ENCODE peak calls at places on chromosomes 7 and 10, in four cellular contexts. One of them, this sample, is unnamed.

GRCh38 chr7:38723327-38723726 is 92.2 kb upstream of the AMPH start:
- DNase-seq in lung: no peak
- DNase-seq in GM12864: no peak
- DNase-seq in cardiac fibroblast: no peak
- DNase-seq in this sample: no peak

GRCh38 chr7:48680996-48681395 is 243.4 kb upstream of the CDC14C start:
- DNase-seq in GM12864: no peak
- DNase-seq in cardiac fibroblast: no peak
- DNase-seq in lung: no peak
- DNase-seq in this sample: peak

GRCh38 chr7:98881561-98882315 is 3.4 kb downstream of the TRRAP start:
- DNase-seq in GM12864: no peak
- DNase-seq in cardiac fibroblast: no peak
- DNase-seq in lung: no peak
- DNase-seq in this sample: no peak

GRCh38 chr10:124898493-124898892 is 43.4 kb upstream of the ZRANB1 start:
- DNase-seq in GM12864: no peak
- DNase-seq in cardiac fibroblast: no peak
- DNase-seq in lung: no peak
- DNase-seq in this sample: no peak

GRCh38 chr10:59240581-59241183 is 64.2 kb downstream of the PHYHIPL start:
- DNase-seq in lung: no peak
- DNase-seq in GM12864: no peak
- DNase-seq in cardiac fibroblast: peak
- DNase-seq in this sample: peak

GRCh38 chr7:73605601-73606220 is 18.6 kb downstream of the MLXIPL start:
- DNase-seq in lung: no peak
- DNase-seq in cardiac fibroblast: no peak
- DNase-seq in GM12864: no peak
- DNase-seq in this sample: no peak

GRCh38 chr7:158050441-158051371 is 536.9 kb downstream of the PTPRN2 start:
- DNase-seq in lung: no peak
- DNase-seq in GM12864: no peak
- DNase-seq in cardiac fibroblast: no peak
- DNase-seq in this sample: no peak

GRCh38 chr7:47478926-47479791 is 102.8 kb downstream of the TNS3 start:
- DNase-seq in cardiac fibroblast: no peak
- DNase-seq in lung: no peak
- DNase-seq in GM12864: no peak
- DNase-seq in this sample: no peak

GRCh38 chr10:14481752-14482151 is 151.0 kb upstream of the FRMD4A start:
- DNase-seq in GM12864: no peak
- DNase-seq in cardiac fibroblast: no peak
- DNase-seq in lung: no peak
- DNase-seq in this sample: no peak

GRCh38 chr7:90242369-90243168 is 2.4 kb upstream of the CFAP69 start:
- DNase-seq in cardiac fibroblast: no peak
- DNase-seq in GM12864: no peak
- DNase-seq in lung: no peak
- DNase-seq in this sample: no peak

GRCh38 chr7:21939136-21939857 is 6.4 kb downstream of the CDCA7L start:
- DNase-seq in lung: peak
- DNase-seq in cardiac fibroblast: peak
- DNase-seq in GM12864: peak
- DNase-seq in this sample: peak

GRCh38 chr10:63798599-63799498 is 277.6 kb downstream of the REEP3 start:
- DNase-seq in cardiac fibroblast: peak
- DNase-seq in GM12864: no peak
- DNase-seq in lung: peak
- DNase-seq in this sample: peak

GRCh38 chr7:84291756-84292155 is 97.2 kb upstream of the SEMA3A start:
- DNase-seq in lung: no peak
- DNase-seq in cardiac fibroblast: no peak
- DNase-seq in GM12864: no peak
- DNase-seq in this sample: peak

GRCh38 chr7:82430518-82431465 is 12.8 kb downstream of the CACNA2D1 start:
- DNase-seq in cardiac fibroblast: peak
- DNase-seq in GM12864: no peak
- DNase-seq in lung: no peak
- DNase-seq in this sample: no peak

GRCh38 chr10:90969947-90970673 is 49.2 kb upstream of the ANKRD1 start:
- DNase-seq in lung: no peak
- DNase-seq in cardiac fibroblast: peak
- DNase-seq in GM12864: no peak
- DNase-seq in this sample: peak

GRCh38 chr7:155229548-155230168 is 68.0 kb upstream of the INSIG1 start:
- DNase-seq in GM12864: no peak
- DNase-seq in cardiac fibroblast: no peak
- DNase-seq in lung: no peak
- DNase-seq in this sample: no peak

GRCh38 chr7:44043902-44044301 is 600 bp upstream of the DBNL start:
- DNase-seq in cardiac fibroblast: no peak
- DNase-seq in GM12864: no peak
- DNase-seq in lung: no peak
- DNase-seq in this sample: no peak

GRCh38 chr10:127157506-127158205 is 38.7 kb downstream of the INSYN2A start:
- DNase-seq in cardiac fibroblast: no peak
- DNase-seq in lung: no peak
- DNase-seq in GM12864: no peak
- DNase-seq in this sample: no peak

GRCh38 chr10:116848032-116848911 is 1.0 kb upstream of the ENO4 start:
- DNase-seq in cardiac fibroblast: no peak
- DNase-seq in lung: no peak
- DNase-seq in GM12864: peak
- DNase-seq in this sample: no peak

GRCh38 chr7:22442187-22442886 is 57.7 kb downstream of the STEAP1B start:
- DNase-seq in cardiac fibroblast: no peak
- DNase-seq in GM12864: no peak
- DNase-seq in lung: peak
- DNase-seq in this sample: no peak

GRCh38 chr7:44294325-44295069 is 30.9 kb downstream of the CAMK2B start:
- DNase-seq in cardiac fibroblast: no peak
- DNase-seq in GM12864: no peak
- DNase-seq in lung: peak
- DNase-seq in this sample: no peak

GRCh38 chr10:80530251-80530650 is 7.5 kb upstream of the SH2D4B start:
- DNase-seq in GM12864: no peak
- DNase-seq in cardiac fibroblast: peak
- DNase-seq in lung: no peak
- DNase-seq in this sample: no peak

GRCh38 chr10:110488124-110488681 is 9.5 kb upstream of the DUSP5 start:
- DNase-seq in GM12864: no peak
- DNase-seq in cardiac fibroblast: no peak
- DNase-seq in lung: no peak
- DNase-seq in this sample: no peak

GRCh38 chr10:6498771-6499170 is 81.3 kb downstream of the PRKCQ start:
- DNase-seq in cardiac fibroblast: no peak
- DNase-seq in lung: no peak
- DNase-seq in GM12864: no peak
- DNase-seq in this sample: no peak

GRCh38 chr10:70834448-70835151 is 18.9 kb downstream of the SGPL1 start:
- DNase-seq in GM12864: no peak
- DNase-seq in lung: no peak
- DNase-seq in cardiac fibroblast: no peak
- DNase-seq in this sample: no peak

GRCh38 chr7:1033546-1034145 is 10.7 kb upstream of the GPR146 start:
- DNase-seq in lung: no peak
- DNase-seq in GM12864: no peak
- DNase-seq in cardiac fibroblast: no peak
- DNase-seq in this sample: no peak

GRCh38 chr10:74419491-74420466 is 268.8 kb downstream of the ADK start:
- DNase-seq in cardiac fibroblast: peak
- DNase-seq in GM12864: peak
- DNase-seq in lung: no peak
- DNase-seq in this sample: no peak

GRCh38 chr10:21895932-21896331 is 107.6 kb downstream of the DNAJC1 start:
- DNase-seq in cardiac fibroblast: no peak
- DNase-seq in lung: no peak
- DNase-seq in GM12864: no peak
- DNase-seq in this sample: no peak

GRCh38 chr7:90957883-90958282 is 306.4 kb upstream of the FZD1 start:
- DNase-seq in GM12864: no peak
- DNase-seq in lung: no peak
- DNase-seq in cardiac fibroblast: peak
- DNase-seq in this sample: no peak

GRCh38 chr7:91264083-91264923 is at the start of gene FZD1:
- DNase-seq in GM12864: peak
- DNase-seq in cardiac fibroblast: peak
- DNase-seq in lung: peak
- DNase-seq in this sample: peak

GRCh38 chr7:1611708-1612241 is 41.9 kb upstream of the PSMG3 start:
- DNase-seq in cardiac fibroblast: peak
- DNase-seq in lung: no peak
- DNase-seq in GM12864: no peak
- DNase-seq in this sample: peak

GRCh38 chr7:47539398-47540052 is 42.4 kb downstream of the TNS3 start:
- DNase-seq in GM12864: no peak
- DNase-seq in lung: no peak
- DNase-seq in cardiac fibroblast: no peak
- DNase-seq in this sample: no peak

GRCh38 chr7:117127585-117128168 is 174.4 kb downstream of the ST7 start:
- DNase-seq in lung: peak
- DNase-seq in cardiac fibroblast: peak
- DNase-seq in GM12864: no peak
- DNase-seq in this sample: no peak
- TF ChIP-seq CTCF in lung: peak
- TF ChIP-seq CTCF in cardiac fibroblast: peak
- TF ChIP-seq CTCF in GM12864: peak
- TF ChIP-seq CTCF in this sample: peak

GRCh38 chr10:19634163-19634562 is 182.1 kb upstream of the PLXDC2 start:
- DNase-seq in cardiac fibroblast: no peak
- DNase-seq in GM12864: no peak
- DNase-seq in lung: no peak
- DNase-seq in this sample: no peak

GRCh38 chr10:19628767-19629443 is 187.3 kb upstream of the PLXDC2 start:
- DNase-seq in lung: no peak
- DNase-seq in cardiac fibroblast: peak
- DNase-seq in GM12864: no peak
- DNase-seq in this sample: no peak

DNA sequence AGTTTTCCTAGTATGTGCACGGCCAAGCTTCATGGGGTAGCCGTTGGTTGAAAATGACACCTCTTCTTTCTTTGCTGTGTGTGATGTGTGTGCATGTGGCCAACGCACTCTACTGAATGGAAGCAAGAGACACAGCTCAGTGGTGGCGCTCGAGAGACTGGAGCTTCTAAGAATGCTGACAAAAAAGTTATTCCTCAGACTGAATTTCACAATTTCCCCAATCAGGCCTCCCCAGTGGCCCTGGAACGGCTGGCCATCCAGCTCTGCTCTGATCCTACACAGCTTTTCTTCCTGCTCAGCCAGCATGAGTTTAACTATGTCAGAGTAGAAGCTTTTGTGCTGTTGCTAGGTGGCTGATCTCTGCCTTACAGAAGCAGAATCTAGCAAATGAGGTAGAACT is 186.7 kb upstream of the PLXDC2 start:
- DNase-seq in GM12864: no peak
- DNase-seq in cardiac fibroblast: peak
- DNase-seq in lung: no peak
- DNase-seq in this sample: peak
- H3K4me3 ChIP-seq in GM12864: no peak
- H3K4me3 ChIP-seq in cardiac fibroblast: no peak
- H3K4me3 ChIP-seq in lung: no peak
- H3K4me3 ChIP-seq in this sample: no peak

GRCh38 chr7:8365499-8366110 is 67.8 kb upstream of the NXPH1 start:
- DNase-seq in cardiac fibroblast: no peak
- DNase-seq in GM12864: no peak
- DNase-seq in lung: no peak
- DNase-seq in this sample: no peak
- TF ChIP-seq CTCF in cardiac fibroblast: no peak
- TF ChIP-seq CTCF in GM12864: peak
- TF ChIP-seq CTCF in lung: no peak
- TF ChIP-seq CTCF in this sample: peak

DNA sequence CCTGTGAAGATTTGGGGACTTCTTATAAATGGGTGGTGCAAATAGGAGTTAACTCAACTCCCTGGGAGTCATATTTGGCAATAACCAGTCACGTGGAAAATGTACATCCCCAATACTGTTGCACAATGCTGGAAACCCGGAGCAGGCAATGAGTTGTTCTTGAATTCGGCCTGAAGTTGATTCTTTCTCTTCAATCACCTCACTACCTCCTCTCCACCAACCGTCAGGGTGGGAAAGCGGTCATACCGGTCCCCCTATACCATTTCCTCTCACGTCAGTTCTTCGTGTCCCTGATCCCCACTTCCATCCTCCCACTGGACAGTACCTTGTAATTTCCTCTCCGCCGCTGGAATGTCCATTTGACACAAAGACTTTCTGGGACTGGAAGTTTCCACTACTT is 2.8 kb downstream of the GIMAP5 start:
- DNase-seq in GM12864: no peak
- DNase-seq in cardiac fibroblast: no peak
- DNase-seq in lung: peak
- DNase-seq in this sample: no peak
- H3K4me3 ChIP-seq in GM12864: no peak
- H3K4me3 ChIP-seq in cardiac fibroblast: no peak
- H3K4me3 ChIP-seq in lung: peak
- H3K4me3 ChIP-seq in this sample: no peak

DNA sequence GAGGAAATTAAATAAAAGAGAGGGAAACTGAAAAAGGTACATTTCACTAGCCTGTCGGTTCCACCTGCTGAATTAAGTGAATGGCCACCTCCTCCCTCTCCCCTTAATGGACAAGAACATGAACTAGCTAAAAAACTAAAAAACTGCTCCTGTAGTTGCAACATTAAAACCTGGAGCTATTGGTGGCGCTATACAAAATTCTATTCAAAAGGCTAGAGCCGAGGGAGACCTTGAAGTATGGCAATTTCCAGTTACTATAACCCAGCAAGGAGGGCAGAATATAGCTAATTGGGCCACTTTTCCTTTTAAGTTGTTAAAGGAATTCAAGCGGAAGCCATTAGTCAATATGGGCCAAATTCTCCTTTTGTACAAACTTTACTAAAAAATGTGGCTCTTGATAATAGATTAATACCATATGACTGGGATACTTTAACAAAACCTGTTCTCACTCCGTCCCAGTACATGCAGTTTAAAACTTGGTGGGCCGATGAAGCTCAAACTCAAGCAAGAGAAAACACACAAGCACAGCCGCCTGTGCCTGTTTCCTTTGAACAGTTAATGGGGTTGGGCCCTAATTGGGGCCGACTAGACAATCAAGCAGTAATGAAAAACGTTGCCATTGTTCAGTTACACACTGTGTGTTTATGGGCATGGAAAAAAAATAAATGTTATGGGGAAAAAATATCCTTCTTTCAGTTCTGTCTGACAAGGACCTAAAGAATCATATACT is 6.5 kb upstream of the CHST3 start:
- DNase-seq in GM12864: no peak
- DNase-seq in lung: no peak
- DNase-seq in cardiac fibroblast: peak
- DNase-seq in this sample: no peak
- TF ChIP-seq CTCF in GM12864: no peak
- TF ChIP-seq CTCF in lung: no peak
- TF ChIP-seq CTCF in cardiac fibroblast: no peak
- TF ChIP-seq CTCF in this sample: peak

This sample was measured in retinal pigment epithelial cell.